ENCODE peak calls at places on chromosomes 3 and 15, in eight cellular contexts. B is GM04504; R is choroid plexus epithelial cell; Z is heart left ventricle; L is cardiac fibroblast; H is RKO; F is thoracic aorta; Q is activated T-helper 1 cell treated with anti-CD3 and anti-CD28 coated beads, Interleukin-2, amount 50 U/mL, for 16 hours. E is an unnamed sample.

GRCh38 chr3:130820976-130821375 is 72.9 kb upstream of the ATP2C1 start:
- DNase-seq in B (peak), R (peak), Z (no peak), L (peak), H (peak), F (no peak), Q (no peak), E (no peak)

GRCh38 chr3:147630921-147631320 is 221.8 kb downstream of the ZIC1 start:
- DNase-seq in B (no peak), R (no peak), Z (no peak), L (no peak), H (no peak), F (no peak), Q (no peak), E (no peak)

GRCh38 chr3:184284696-184285095 is 8.9 kb downstream of the ECE2 start:
- DNase-seq in B (peak), R (peak), Z (peak), L (peak), H (peak), F (no peak), Q (no peak), E (peak)

GRCh38 chr3:113231827-113232253 is 20.5 kb downstream of the BOC start:
- DNase-seq in B (no peak), R (peak), Z (no peak), L (peak), H (peak), F (no peak), Q (no peak), E (no peak)

GRCh38 chr3:177330771-177331170 is 133.5 kb upstream of the TBL1XR1 start:
- DNase-seq in B (peak), R (no peak), Z (no peak), L (no peak), H (no peak), F (no peak), Q (no peak), E (no peak)

GRCh38 chr3:186975726-186976125 is 45.4 kb downstream of the ST6GAL1 start:
- DNase-seq in B (no peak), R (no peak), Z (no peak), L (no peak), H (no peak), F (no peak), Q (no peak), E (no peak)

GRCh38 chr3:13215940-13216546 is 142.8 kb upstream of the IQSEC1 start:
- DNase-seq in B (peak), R (peak), Z (no peak), L (peak), H (peak), F (no peak), Q (no peak), E (no peak)

GRCh38 chr3:68919000-68919399 is 13.3 kb downstream of the TAFA4 start:
- DNase-seq in B (no peak), R (peak), Z (no peak), L (peak), H (peak), F (no peak), Q (no peak), E (no peak)

GRCh38 chr15:80619677-80620076 is 75.4 kb upstream of the ABHD17C start:
- DNase-seq in B (no peak), R (peak), Z (no peak), L (peak), H (peak), F (no peak), Q (no peak), E (no peak)

E was measured in posterior cingulate gyrus.